ENCODE peak calls at places on chromosomes 6 and 20, in five cellular contexts. P is ACHN, H is neural crest cell, M is A549, X is NCI-H345. T is an unnamed sample.

GRCh38 chr6:158033077-158033750 is 51.6 kb downstream of the SYNJ2 start:
- DNase-seq in X (no peak), M (no peak), P (no peak), H (no peak), T (no peak)

GRCh38 chr20:19903168-19903676 is 113.9 kb upstream of the NAA20 start:
- DNase-seq in X (peak), H (no peak), M (no peak), P (no peak), T (no peak)

GRCh38 chr6:5950448-5950847 is 56.3 kb downstream of the NRN1 start:
- DNase-seq in P (peak), X (no peak), M (no peak), H (no peak), T (peak)

GRCh38 chr6:93417421-93417996 is 1.9 kb downstream of the EPHA7 start:
- DNase-seq in M (peak), X (peak), H (no peak), P (peak), T (no peak)

GRCh38 chr6:126914172-126914571 is 204.3 kb upstream of the RSPO3 start:
- DNase-seq in X (no peak), H (no peak), P (no peak), M (no peak), T (no peak)

GRCh38 chr20:50304501-50304856 is 113.8 kb downstream of the CEBPB start:
- DNase-seq in M (no peak), P (no peak), X (no peak), H (no peak), T (no peak)

GRCh38 chr6:89413006-89413400 is 930 bp upstream of the RRAGD start:
- DNase-seq in P (no peak), H (no peak), M (no peak), X (peak), T (no peak)

GRCh38 chr20:51541189-51542032 is 1.1 kb downstream of the NFATC2 start:
- DNase-seq in M (no peak), X (peak), H (no peak), P (no peak), T (no peak)

GRCh38 chr6:119348308-119349040 is 1.1 kb downstream of the MAN1A1 start:
- DNase-seq in H (peak), X (peak), P (no peak), M (no peak), T (no peak)

GRCh38 chr6:28742668-28743270 is 181.0 kb downstream of the TRIM27 start:
- DNase-seq in H (no peak), P (peak), M (peak), X (no peak), T (peak)

GRCh38 chr20:22490287-22491187 is 93.8 kb downstream of the FOXA2 start:
- DNase-seq in H (no peak), P (peak), M (peak), X (peak), T (peak)

GRCh38 chr20:14580426-14581074 is 243.1 kb upstream of the FLRT3 start:
- DNase-seq in H (no peak), M (no peak), X (peak), P (no peak), T (no peak)